ENCODE peak calls at places on chromosome 17, in six cellular contexts. One of them, this sample, is unnamed.

GRCh38 chr17:50719924-50720805 is 762 bp downstream of the LUC7L3 start:
- DNase-seq in activated CD4-positive, alpha-beta memory T cell treated with anti-CD3 and anti-CD28 coated beads for 36 hours: no peak
- DNase-seq in anterior cingulate cortex: no peak
- DNase-seq in foreskin fibroblast: no peak
- DNase-seq in hepatic stellate cell: no peak
- DNase-seq in NCI-H187: no peak
- DNase-seq in this sample: no peak

GRCh38 chr17:44210342-44211192 is 8.9 kb downstream of the UBTF start:
- DNase-seq in hepatic stellate cell: peak; percentile 94
- DNase-seq in foreskin fibroblast: peak; percentile 86
- DNase-seq in anterior cingulate cortex: peak; percentile 79
- DNase-seq in NCI-H187: peak; percentile 70
- DNase-seq in activated CD4-positive, alpha-beta memory T cell treated with anti-CD3 and anti-CD28 coated beads for 36 hours: peak; percentile 95
- DNase-seq in this sample: peak; percentile 60

GRCh38 chr17:20156196-20157077 is 147.3 kb downstream of the SPECC1 start:
- DNase-seq in activated CD4-positive, alpha-beta memory T cell treated with anti-CD3 and anti-CD28 coated beads for 36 hours: peak; percentile 42
- DNase-seq in NCI-H187: no peak
- DNase-seq in anterior cingulate cortex: no peak
- DNase-seq in hepatic stellate cell: peak; percentile 53
- DNase-seq in foreskin fibroblast: peak; percentile 3
- DNase-seq in this sample: no peak

GRCh38 chr17:56597495-56597990 is 4.0 kb downstream of the NOG start:
- DNase-seq in foreskin fibroblast: no peak
- DNase-seq in NCI-H187: no peak
- DNase-seq in activated CD4-positive, alpha-beta memory T cell treated with anti-CD3 and anti-CD28 coated beads for 36 hours: no peak
- DNase-seq in anterior cingulate cortex: no peak
- DNase-seq in hepatic stellate cell: no peak
- DNase-seq in this sample: no peak

GRCh38 chr17:81492202-81492601 is 20.4 kb downstream of the ACTG1 start:
- DNase-seq in activated CD4-positive, alpha-beta memory T cell treated with anti-CD3 and anti-CD28 coated beads for 36 hours: no peak
- DNase-seq in anterior cingulate cortex: no peak
- DNase-seq in foreskin fibroblast: no peak
- DNase-seq in hepatic stellate cell: no peak
- DNase-seq in NCI-H187: no peak
- DNase-seq in this sample: no peak

GRCh38 chr17:34161600-34161999 is 93.5 kb upstream of the CCL2 start:
- DNase-seq in hepatic stellate cell: no peak
- DNase-seq in NCI-H187: no peak
- DNase-seq in anterior cingulate cortex: no peak
- DNase-seq in activated CD4-positive, alpha-beta memory T cell treated with anti-CD3 and anti-CD28 coated beads for 36 hours: no peak
- DNase-seq in foreskin fibroblast: no peak
- DNase-seq in this sample: no peak

GRCh38 chr17:57490890-57491289 is 234.6 kb downstream of the MSI2 start:
- DNase-seq in hepatic stellate cell: no peak
- DNase-seq in anterior cingulate cortex: no peak
- DNase-seq in NCI-H187: no peak
- DNase-seq in foreskin fibroblast: no peak
- DNase-seq in activated CD4-positive, alpha-beta memory T cell treated with anti-CD3 and anti-CD28 coated beads for 36 hours: no peak
- DNase-seq in this sample: no peak

GRCh38 chr17:14474591-14474990 is 173.7 kb downstream of the HS3ST3B1 start:
- DNase-seq in hepatic stellate cell: no peak
- DNase-seq in foreskin fibroblast: no peak
- DNase-seq in activated CD4-positive, alpha-beta memory T cell treated with anti-CD3 and anti-CD28 coated beads for 36 hours: no peak
- DNase-seq in anterior cingulate cortex: no peak
- DNase-seq in NCI-H187: no peak
- DNase-seq in this sample: no peak

GRCh38 chr17:6699997-6700947 is 12.9 kb downstream of the SLC13A5 start:
- DNase-seq in foreskin fibroblast: no peak
- DNase-seq in NCI-H187: no peak
- DNase-seq in hepatic stellate cell: no peak
- DNase-seq in anterior cingulate cortex: no peak
- DNase-seq in activated CD4-positive, alpha-beta memory T cell treated with anti-CD3 and anti-CD28 coated beads for 36 hours: no peak
- DNase-seq in this sample: no peak